ENCODE peak calls at places on chromosomes 16 and 17, in eight cellular contexts. L is A673, V is bronchial epithelial cell, W is right atrium auricular region, N is brain microvascular endothelial cell, H is sigmoid colon, I is PC-9, O is right lobe of liver. F is an unnamed sample.

GRCh38 chr16:54655171-54655590 is 275.5 kb upstream of the IRX5 start:
- DNase-seq in H (no peak), L (peak; percentile 28), I (no peak), N (no peak), O (peak; percentile 29), W (peak; percentile 68), V (peak; percentile 15), F (no peak)

GRCh38 chr17:17091856-17092756 is 49.8 kb downstream of the MPRIP start:
- DNase-seq in O (no peak), L (no peak), W (no peak), I (no peak), H (no peak), V (no peak), N (no peak), F (no peak)

GRCh38 chr16:89687092-89687940 is 827 bp downstream of the CDK10 start:
- DNase-seq in O (peak; percentile 83), H (no peak), W (no peak), L (no peak), N (peak; percentile 57), V (peak; percentile 45), I (peak; percentile 57), F (peak; percentile 95)

GRCh38 chr16:4298761-4299522 is 16.9 kb upstream of the GLIS2 start:
- DNase-seq in I (peak; percentile 96), V (peak; percentile 91), L (peak; percentile 63), N (peak; percentile 83), H (peak; percentile 89), W (peak; percentile 84), O (no peak), F (peak; percentile 94)

GRCh38 chr16:72092832-72093447 is 480 bp downstream of the TXNL4B start:
- DNase-seq in N (peak; percentile 50), H (no peak), L (peak; percentile 52), W (no peak), V (peak; percentile 74), I (peak; percentile 31), O (no peak), F (no peak)

GRCh38 chr17:67487506-67487905 is 110.4 kb downstream of the PITPNC1 start:
- DNase-seq in O (no peak), I (no peak), V (no peak), N (no peak), L (no peak), W (no peak), H (no peak), F (no peak)

GRCh38 chr17:45110676-45111611 is 21.4 kb downstream of the PLCD3 start:
- DNase-seq in O (no peak), W (no peak), L (no peak), I (no peak), N (no peak), H (peak; percentile 89), V (no peak), F (no peak)

GRCh38 chr16:27489906-27490305 is 59.8 kb downstream of the GTF3C1 start:
- DNase-seq in I (no peak), H (no peak), O (no peak), N (no peak), L (no peak), V (no peak), W (no peak), F (no peak)

GRCh38 chr17:70624208-70624607 is 454.9 kb downstream of the KCNJ2 start:
- DNase-seq in H (no peak), L (no peak), I (no peak), O (no peak), V (no peak), N (no peak), W (no peak), F (no peak)

GRCh38 chr16:88922826-88923410 is 54.1 kb downstream of the CBFA2T3 start:
- DNase-seq in W (no peak), O (no peak), V (no peak), L (no peak), I (no peak), N (no peak), H (no peak), F (no peak)

GRCh38 chr16:88585269-88585668 is 15.1 kb downstream of the ZC3H18 start:
- DNase-seq in L (no peak), W (no peak), O (no peak), I (no peak), N (no peak), H (no peak), V (no peak), F (no peak)

GRCh38 chr17:8835106-8835505 is 32.4 kb downstream of the PIK3R6 start:
- DNase-seq in I (no peak), V (no peak), H (no peak), O (no peak), L (no peak), N (no peak), W (peak; percentile 16), F (no peak)

GRCh38 chr17:46167826-46168569 is 25.2 kb downstream of the KANSL1 start:
- DNase-seq in W (no peak), N (peak; percentile 16), H (no peak), V (peak; percentile 48), L (no peak), I (no peak), O (no peak), F (no peak)

GRCh38 chr16:23420011-23420410 is 33.0 kb downstream of the COG7 start:
- DNase-seq in N (peak; percentile 29), L (no peak), I (no peak), O (no peak), H (no peak), V (no peak), W (no peak), F (no peak)

GRCh38 chr17:280901-281300 is 71.7 kb downstream of the RPH3AL start:
- DNase-seq in L (no peak), I (no peak), V (no peak), W (no peak), O (peak; percentile 9), N (no peak), H (peak; percentile 32), F (peak; percentile 16)

GRCh38 chr17:30378191-30378796 is 433 bp upstream of the CPD start:
- DNase-seq in N (no peak), W (no peak), H (peak; percentile 73), O (peak; percentile 48), L (no peak), V (no peak), I (no peak), F (peak; percentile 52)

GRCh38 chr16:5228369-5228768 is 130.8 kb upstream of the EEF2KMT start:
- DNase-seq in N (no peak), W (no peak), H (peak; percentile 12), L (no peak), V (no peak), I (no peak), O (no peak), F (no peak)

GRCh38 chr17:34420900-34421299 is 57.9 kb upstream of the CCL1 start:
- DNase-seq in I (no peak), O (no peak), V (no peak), L (no peak), H (no peak), N (no peak), W (no peak), F (no peak)

GRCh38 chr16:56948234-56948633 is 13.5 kb upstream of the CETP start:
- DNase-seq in H (peak; percentile 43), W (no peak), N (no peak), I (no peak), O (no peak), L (no peak), V (no peak), F (no peak)
- H3K4me3 ChIP-seq in H (no peak overlapping the region), W (no peak overlapping the region), N (no peak overlapping the region), I (no peak overlapping the region), O (no peak overlapping the region), L (no peak overlapping the region), V (no peak overlapping the region), F (no peak overlapping the region)

GRCh38 chr17:32491371-32492280 is 4.8 kb downstream of the CDK5R1 start:
- DNase-seq in N (no peak), L (no peak), W (no peak), O (no peak), V (peak; percentile 12), I (no peak), H (no peak), F (no peak)

GRCh38 chr17:32493581-32494513 is 7.1 kb downstream of the CDK5R1 start:
- DNase-seq in O (no peak), V (no peak), W (no peak), N (no peak), L (no peak), H (no peak), I (no peak), F (no peak)

GRCh38 chr17:32490101-32490482 is 3.3 kb downstream of the CDK5R1 start:
- DNase-seq in I (no peak), H (no peak), W (no peak), O (no peak), L (no peak), V (no peak), N (no peak), F (no peak)

GRCh38 chr17:32492648-32493289 is 6.0 kb downstream of the CDK5R1 start:
- DNase-seq in O (no peak), V (no peak), I (no peak), N (no peak), W (no peak), H (no peak), L (no peak), F (no peak)

GRCh38 chr17:32492281-32492623 is 5.5 kb downstream of the CDK5R1 start:
- DNase-seq in N (no peak), H (no peak), O (no peak), W (no peak), L (no peak), I (no peak), V (no peak), F (no peak)
- TF ChIP-seq CTCF in N (no peak), H (no peak), O (no peak), W (no peak), L (no peak), I (no peak), V (no peak), F (no peak)

DNA sequence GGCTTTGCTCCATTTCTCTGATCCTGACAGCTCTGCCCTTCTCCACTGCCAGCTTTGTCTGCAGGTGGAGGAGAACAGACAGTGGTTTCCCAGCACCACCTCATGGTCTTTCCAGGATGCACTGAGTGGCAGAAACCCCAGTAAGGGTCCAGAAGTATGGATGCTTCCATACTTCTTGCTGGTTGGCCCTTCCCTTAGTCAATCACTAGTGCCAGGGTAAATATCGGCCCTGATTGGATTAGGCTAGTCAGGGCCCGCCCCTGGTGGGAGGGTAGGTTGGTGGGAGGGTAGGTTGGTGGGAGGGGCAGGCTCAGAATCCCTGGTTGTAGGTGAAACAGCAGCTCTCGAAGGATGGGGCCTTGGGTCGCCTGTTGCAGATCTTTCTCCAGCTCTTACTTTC is 10.2 kb downstream of the RNF213 start:
- DNase-seq in I (peak; percentile 15), L (peak; percentile 51), O (no peak), N (peak; percentile 24), H (no peak), W (no peak), V (no peak), F (peak; percentile 78)
- H3K36me3 ChIP-seq in I (no peaks in the 10 kb centered on the region), L (peaks cover under 1% of the 10 kb centered on the region), O (peaks cover 2% of the 10 kb centered on the region), N (peaks cover 10% of the 10 kb centered on the region), H (peaks cover 7% of the 10 kb centered on the region), W (peaks cover 20% of the 10 kb centered on the region), V (peaks cover 14% of the 10 kb centered on the region), F (no peaks in the 10 kb centered on the region)

DNA sequence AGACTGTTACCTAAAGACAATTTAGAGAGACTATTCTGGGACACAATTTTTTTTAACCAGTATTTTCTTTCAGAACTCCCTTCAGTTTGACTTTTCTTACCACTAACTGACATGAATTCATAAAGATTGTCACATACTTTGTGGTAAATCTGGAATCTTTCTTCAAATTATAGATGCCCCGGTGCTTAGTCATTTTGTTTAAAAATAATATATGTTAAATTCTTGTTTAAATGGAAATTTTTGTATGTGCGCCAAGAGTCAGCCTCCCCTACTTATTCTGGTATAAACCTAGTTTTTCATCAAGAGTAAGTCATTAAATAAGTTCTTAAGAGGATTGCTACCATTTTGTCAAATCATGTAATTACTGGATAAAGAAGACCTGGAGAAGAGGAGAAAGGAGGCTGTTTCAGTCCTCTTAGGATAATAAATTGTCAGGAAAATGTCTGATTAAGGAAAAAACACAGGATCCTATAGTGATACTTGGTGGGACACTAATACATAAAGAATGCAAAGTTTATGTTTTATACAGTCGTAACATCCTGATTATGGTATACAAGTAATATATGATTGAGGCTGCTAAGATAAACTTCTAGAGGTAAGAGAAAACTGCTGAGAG is 424.4 kb downstream of the PMP22 start:
- DNase-seq in V (no peak), N (peak; percentile 53), L (no peak), W (no peak), I (no peak), H (no peak), O (no peak), F (no peak)
- H3K4me3 ChIP-seq in V (no peak overlapping the region), N (no peak overlapping the region), L (no peak overlapping the region), W (no peak overlapping the region), I (no peak overlapping the region), H (no peak overlapping the region), O (no peak overlapping the region), F (no peak overlapping the region)